ENCODE peak calls at places on chromosomes 12 and 14, in nine cellular contexts. One of them, this sample, is unnamed.

GRCh38 chr14:101709533-101709881 is 52.0 kb upstream of the PPP2R5C start:
- DNase-seq in GM23248: no peak
- DNase-seq in cardiac muscle cell: no peak
- DNase-seq in neural progenitor cell: no peak
- DNase-seq in brain microvascular endothelial cell: no peak
- DNase-seq in small intestine: no peak
- DNase-seq in SK-N-SH: no peak
- DNase-seq in WERI-Rb-1: no peak
- DNase-seq in tibial nerve: no peak
- DNase-seq in this sample: no peak

GRCh38 chr14:59882957-59883356 is 12.4 kb upstream of the RTN1 start:
- DNase-seq in brain microvascular endothelial cell: no peak
- DNase-seq in SK-N-SH: no peak
- DNase-seq in small intestine: no peak
- DNase-seq in WERI-Rb-1: no peak
- DNase-seq in neural progenitor cell: peak; percentile 27
- DNase-seq in tibial nerve: no peak
- DNase-seq in cardiac muscle cell: no peak
- DNase-seq in GM23248: peak; percentile 3
- DNase-seq in this sample: no peak

GRCh38 chr14:101183376-101184103 is 280.0 kb upstream of the RTL1 start:
- DNase-seq in WERI-Rb-1: peak; percentile 28
- DNase-seq in small intestine: no peak
- DNase-seq in SK-N-SH: peak; percentile 48
- DNase-seq in tibial nerve: no peak
- DNase-seq in cardiac muscle cell: peak; percentile 78
- DNase-seq in neural progenitor cell: peak; percentile 86
- DNase-seq in GM23248: no peak
- DNase-seq in brain microvascular endothelial cell: no peak
- DNase-seq in this sample: no peak

GRCh38 chr12:60475825-60476224 is 880.0 kb downstream of the SLC16A7 start:
- DNase-seq in neural progenitor cell: no peak
- DNase-seq in GM23248: no peak
- DNase-seq in tibial nerve: no peak
- DNase-seq in brain microvascular endothelial cell: no peak
- DNase-seq in cardiac muscle cell: no peak
- DNase-seq in SK-N-SH: no peak
- DNase-seq in WERI-Rb-1: no peak
- DNase-seq in small intestine: no peak
- DNase-seq in this sample: no peak

GRCh38 chr14:60722836-60723217 is 1.3 kb downstream of the SIX4 start:
- DNase-seq in WERI-Rb-1: peak; percentile 43
- DNase-seq in tibial nerve: no peak
- DNase-seq in GM23248: peak; percentile 54
- DNase-seq in neural progenitor cell: no peak
- DNase-seq in brain microvascular endothelial cell: no peak
- DNase-seq in SK-N-SH: no peak
- DNase-seq in small intestine: no peak
- DNase-seq in cardiac muscle cell: peak; percentile 65
- DNase-seq in this sample: no peak

GRCh38 chr12:42823679-42824078 is 234.1 kb upstream of the PRICKLE1 start:
- DNase-seq in SK-N-SH: no peak
- DNase-seq in cardiac muscle cell: no peak
- DNase-seq in brain microvascular endothelial cell: no peak
- DNase-seq in WERI-Rb-1: no peak
- DNase-seq in GM23248: no peak
- DNase-seq in tibial nerve: no peak
- DNase-seq in neural progenitor cell: no peak
- DNase-seq in small intestine: no peak
- DNase-seq in this sample: no peak

GRCh38 chr14:60915781-60916180 is 65.1 kb downstream of the TRMT5 start:
- DNase-seq in cardiac muscle cell: no peak
- DNase-seq in small intestine: no peak
- DNase-seq in neural progenitor cell: no peak
- DNase-seq in tibial nerve: no peak
- DNase-seq in SK-N-SH: no peak
- DNase-seq in brain microvascular endothelial cell: no peak
- DNase-seq in GM23248: no peak
- DNase-seq in WERI-Rb-1: no peak
- DNase-seq in this sample: no peak

GRCh38 chr12:112996501-112996900 is 18.2 kb downstream of the OAS2 start:
- DNase-seq in GM23248: no peak
- DNase-seq in tibial nerve: no peak
- DNase-seq in SK-N-SH: no peak
- DNase-seq in small intestine: no peak
- DNase-seq in brain microvascular endothelial cell: no peak
- DNase-seq in WERI-Rb-1: no peak
- DNase-seq in neural progenitor cell: no peak
- DNase-seq in cardiac muscle cell: no peak
- DNase-seq in this sample: no peak

GRCh38 chr12:131990066-131990979 is 40.6 kb downstream of the EP400 start:
- DNase-seq in WERI-Rb-1: no peak
- DNase-seq in GM23248: no peak
- DNase-seq in neural progenitor cell: peak; percentile 89
- DNase-seq in tibial nerve: no peak
- DNase-seq in small intestine: no peak
- DNase-seq in brain microvascular endothelial cell: peak; percentile 45
- DNase-seq in cardiac muscle cell: no peak
- DNase-seq in SK-N-SH: no peak
- DNase-seq in this sample: no peak

GRCh38 chr14:79253576-79253975 is 957.7 kb downstream of the DIO2 start:
- DNase-seq in SK-N-SH: no peak
- DNase-seq in GM23248: no peak
- DNase-seq in cardiac muscle cell: no peak
- DNase-seq in tibial nerve: no peak
- DNase-seq in small intestine: no peak
- DNase-seq in brain microvascular endothelial cell: no peak
- DNase-seq in neural progenitor cell: no peak
- DNase-seq in WERI-Rb-1: no peak
- DNase-seq in this sample: no peak

GRCh38 chr14:96039633-96040311 is 610 bp downstream of the C14orf132 start:
- DNase-seq in tibial nerve: no peak
- DNase-seq in WERI-Rb-1: peak; percentile 64
- DNase-seq in brain microvascular endothelial cell: no peak
- DNase-seq in cardiac muscle cell: peak; percentile 67
- DNase-seq in neural progenitor cell: peak; percentile 69
- DNase-seq in SK-N-SH: peak; percentile 78
- DNase-seq in GM23248: peak; percentile 64
- DNase-seq in small intestine: no peak
- DNase-seq in this sample: no peak

GRCh38 chr12:116159175-116159574 is 118.3 kb downstream of the MED13L start:
- DNase-seq in tibial nerve: no peak
- DNase-seq in WERI-Rb-1: no peak
- DNase-seq in brain microvascular endothelial cell: peak; percentile 62
- DNase-seq in cardiac muscle cell: peak; percentile 44
- DNase-seq in GM23248: peak; percentile 63
- DNase-seq in SK-N-SH: no peak
- DNase-seq in small intestine: no peak
- DNase-seq in neural progenitor cell: no peak
- DNase-seq in this sample: no peak

GRCh38 chr14:102221026-102221425 is 81.3 kb downstream of the WDR20 start:
- DNase-seq in cardiac muscle cell: no peak
- DNase-seq in SK-N-SH: no peak
- DNase-seq in GM23248: peak; percentile 73
- DNase-seq in small intestine: no peak
- DNase-seq in brain microvascular endothelial cell: peak; percentile 46
- DNase-seq in neural progenitor cell: no peak
- DNase-seq in WERI-Rb-1: no peak
- DNase-seq in tibial nerve: no peak
- DNase-seq in this sample: no peak

GRCh38 chr12:54045868-54046529 is 7.6 kb upstream of the HOXC4 start:
- DNase-seq in SK-N-SH: no peak
- DNase-seq in neural progenitor cell: no peak
- DNase-seq in brain microvascular endothelial cell: no peak
- DNase-seq in tibial nerve: no peak
- DNase-seq in small intestine: no peak
- DNase-seq in WERI-Rb-1: no peak
- DNase-seq in cardiac muscle cell: no peak
- DNase-seq in GM23248: no peak
- DNase-seq in this sample: no peak

GRCh38 chr14:77036484-77037337 is 8.2 kb upstream of the IRF2BPL start:
- DNase-seq in brain microvascular endothelial cell: no peak
- DNase-seq in WERI-Rb-1: peak; percentile 54
- DNase-seq in neural progenitor cell: no peak
- DNase-seq in small intestine: no peak
- DNase-seq in SK-N-SH: no peak
- DNase-seq in cardiac muscle cell: no peak
- DNase-seq in GM23248: no peak
- DNase-seq in tibial nerve: no peak
- DNase-seq in this sample: no peak

GRCh38 chr14:64053694-64054669 is 201.2 kb downstream of the SYNE2 start:
- DNase-seq in neural progenitor cell: no peak
- DNase-seq in GM23248: peak; percentile 33
- DNase-seq in small intestine: no peak
- DNase-seq in tibial nerve: no peak
- DNase-seq in cardiac muscle cell: no peak
- DNase-seq in WERI-Rb-1: no peak
- DNase-seq in SK-N-SH: no peak
- DNase-seq in brain microvascular endothelial cell: peak; percentile 53
- DNase-seq in this sample: no peak

GRCh38 chr12:58529897-58530296 is 390.4 kb downstream of the LRIG3 start:
- DNase-seq in small intestine: no peak
- DNase-seq in neural progenitor cell: no peak
- DNase-seq in cardiac muscle cell: no peak
- DNase-seq in WERI-Rb-1: no peak
- DNase-seq in SK-N-SH: no peak
- DNase-seq in tibial nerve: no peak
- DNase-seq in brain microvascular endothelial cell: peak; percentile 93
- DNase-seq in GM23248: peak; percentile 94
- DNase-seq in this sample: peak; percentile 73

GRCh38 chr12:2372735-2373134 is 319.9 kb downstream of the CACNA1C start:
- DNase-seq in WERI-Rb-1: no peak
- DNase-seq in SK-N-SH: no peak
- DNase-seq in tibial nerve: no peak
- DNase-seq in neural progenitor cell: no peak
- DNase-seq in small intestine: no peak
- DNase-seq in cardiac muscle cell: no peak
- DNase-seq in GM23248: no peak
- DNase-seq in brain microvascular endothelial cell: no peak
- DNase-seq in this sample: no peak

GRCh38 chr14:99548285-99548684 is 55.7 kb downstream of the CCDC85C start:
- DNase-seq in cardiac muscle cell: no peak
- DNase-seq in tibial nerve: no peak
- DNase-seq in GM23248: no peak
- DNase-seq in neural progenitor cell: no peak
- DNase-seq in SK-N-SH: no peak
- DNase-seq in brain microvascular endothelial cell: no peak
- DNase-seq in WERI-Rb-1: no peak
- DNase-seq in small intestine: no peak
- DNase-seq in this sample: no peak

DNA sequence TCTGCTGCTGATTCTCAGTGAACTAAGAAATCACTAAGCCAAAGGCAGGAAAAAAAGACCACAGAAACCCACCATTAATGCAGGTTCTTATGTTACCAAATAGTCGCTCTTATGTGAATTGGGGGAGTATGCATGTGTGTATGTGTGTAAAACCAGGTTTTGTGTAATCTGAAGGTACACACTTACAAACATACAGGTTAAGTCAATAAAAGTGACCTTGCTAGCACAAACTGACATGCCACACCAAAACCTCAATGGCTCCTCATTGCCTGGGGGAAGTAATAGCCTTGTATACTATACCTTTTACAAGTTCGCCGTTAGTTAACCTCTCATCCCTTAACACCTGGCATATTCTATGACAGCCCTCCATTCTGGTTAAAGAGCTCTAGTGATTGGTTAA is 29.8 kb upstream of the TMED10 start:
- DNase-seq in GM23248: no peak
- DNase-seq in cardiac muscle cell: no peak
- DNase-seq in tibial nerve: no peak
- DNase-seq in SK-N-SH: no peak
- DNase-seq in neural progenitor cell: no peak
- DNase-seq in small intestine: no peak
- DNase-seq in brain microvascular endothelial cell: no peak
- DNase-seq in WERI-Rb-1: no peak
- DNase-seq in this sample: no peak
- H3K27ac ChIP-seq in GM23248: peak overlapping the region; percentile 50
- H3K27ac ChIP-seq in cardiac muscle cell: no peak overlapping the region
- H3K27ac ChIP-seq in tibial nerve: no peak overlapping the region
- H3K27ac ChIP-seq in SK-N-SH: no peak overlapping the region
- H3K27ac ChIP-seq in neural progenitor cell: no peak overlapping the region
- H3K27ac ChIP-seq in small intestine: no peak overlapping the region
- H3K27ac ChIP-seq in brain microvascular endothelial cell: no peak overlapping the region
- H3K27ac ChIP-seq in WERI-Rb-1: no peak overlapping the region
- H3K27ac ChIP-seq in this sample: peak overlapping the region; percentile 78

GRCh38 chr12:107523760-107524558 is 161.6 kb upstream of the PWP1 start:
- DNase-seq in tibial nerve: no peak
- DNase-seq in small intestine: no peak
- DNase-seq in WERI-Rb-1: no peak
- DNase-seq in SK-N-SH: no peak
- DNase-seq in cardiac muscle cell: no peak
- DNase-seq in neural progenitor cell: no peak
- DNase-seq in GM23248: no peak
- DNase-seq in brain microvascular endothelial cell: no peak
- DNase-seq in this sample: no peak
- H3K27ac ChIP-seq in tibial nerve: no peak overlapping the region
- H3K27ac ChIP-seq in small intestine: no peak overlapping the region
- H3K27ac ChIP-seq in WERI-Rb-1: no peak overlapping the region
- H3K27ac ChIP-seq in SK-N-SH: no peak overlapping the region
- H3K27ac ChIP-seq in cardiac muscle cell: no peak overlapping the region
- H3K27ac ChIP-seq in neural progenitor cell: no peak overlapping the region
- H3K27ac ChIP-seq in GM23248: no peak overlapping the region
- H3K27ac ChIP-seq in brain microvascular endothelial cell: no peak overlapping the region
- H3K27ac ChIP-seq in this sample: no peak overlapping the region

GRCh38 chr12:122021193-122021821 is 377 bp upstream of the BCL7A start:
- DNase-seq in brain microvascular endothelial cell: no peak
- DNase-seq in WERI-Rb-1: peak; percentile 12
- DNase-seq in SK-N-SH: no peak
- DNase-seq in GM23248: peak; percentile 55
- DNase-seq in small intestine: no peak
- DNase-seq in cardiac muscle cell: peak; percentile 55
- DNase-seq in neural progenitor cell: peak; percentile 70
- DNase-seq in tibial nerve: no peak
- DNase-seq in this sample: no peak
- H3K27ac ChIP-seq in brain microvascular endothelial cell: no peak overlapping the region
- H3K27ac ChIP-seq in WERI-Rb-1: no peak overlapping the region
- H3K27ac ChIP-seq in SK-N-SH: peak overlapping the region; percentile 74
- H3K27ac ChIP-seq in GM23248: no peak overlapping the region
- H3K27ac ChIP-seq in small intestine: no peak overlapping the region
- H3K27ac ChIP-seq in cardiac muscle cell: no peak overlapping the region
- H3K27ac ChIP-seq in neural progenitor cell: no peak overlapping the region
- H3K27ac ChIP-seq in tibial nerve: peak overlapping the region; percentile 21
- H3K27ac ChIP-seq in this sample: peak overlapping the region; percentile 67

DNA sequence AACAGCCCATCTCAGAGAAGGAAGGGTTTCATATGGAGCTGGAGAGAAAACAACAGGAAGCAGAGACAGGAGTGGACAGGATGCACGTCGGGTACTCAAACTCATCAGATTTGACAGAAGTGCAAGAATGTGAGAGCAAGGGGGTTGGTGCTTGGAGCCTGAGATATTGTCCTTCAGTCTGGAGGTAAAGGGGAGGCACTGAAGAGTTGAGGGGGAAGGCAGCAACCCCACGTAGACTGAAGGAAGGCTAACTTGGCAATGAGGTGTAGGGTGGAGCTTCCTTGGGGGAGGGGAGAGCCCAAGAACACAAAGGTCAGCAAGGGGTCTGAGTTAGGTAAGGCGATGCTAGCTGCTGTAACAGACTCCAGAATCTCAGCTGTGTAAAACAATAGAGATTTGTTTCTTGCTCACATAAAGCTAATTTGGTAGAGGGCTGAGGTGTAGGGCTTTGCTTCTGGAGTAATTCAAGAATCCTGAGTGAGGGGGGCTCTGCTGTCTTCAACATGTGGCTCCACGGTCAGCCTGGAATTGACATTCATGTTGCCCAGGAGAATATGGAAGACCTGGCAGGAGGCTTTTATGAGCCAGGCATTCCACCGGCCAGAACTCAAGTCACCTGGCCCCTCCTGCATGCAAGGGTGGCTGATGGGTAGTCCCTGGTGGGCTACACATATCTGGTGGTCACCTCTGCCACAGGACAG is 153.9 kb downstream of the ZFP36L1 start:
- DNase-seq in cardiac muscle cell: no peak
- DNase-seq in GM23248: no peak
- DNase-seq in small intestine: no peak
- DNase-seq in WERI-Rb-1: no peak
- DNase-seq in tibial nerve: no peak
- DNase-seq in neural progenitor cell: no peak
- DNase-seq in SK-N-SH: no peak
- DNase-seq in brain microvascular endothelial cell: no peak
- DNase-seq in this sample: no peak
- H3K27ac ChIP-seq in cardiac muscle cell: peak overlapping the region; percentile 80
- H3K27ac ChIP-seq in GM23248: no peak overlapping the region
- H3K27ac ChIP-seq in small intestine: peak overlapping the region; percentile 69
- H3K27ac ChIP-seq in WERI-Rb-1: no peak overlapping the region
- H3K27ac ChIP-seq in tibial nerve: peak overlapping the region; percentile 75
- H3K27ac ChIP-seq in neural progenitor cell: no peak overlapping the region
- H3K27ac ChIP-seq in SK-N-SH: no peak overlapping the region
- H3K27ac ChIP-seq in brain microvascular endothelial cell: no peak overlapping the region
- H3K27ac ChIP-seq in this sample: no peak overlapping the region